ENCODE peak calls at places on chromosomes 11 and 22, in seven cellular contexts. E, O, R, U, T, S and W are unnamed samples.

GRCh38 chr11:47928426-47928825 is 51.9 kb upstream of the PTPRJ start:
- DNase-seq in E (no peak), O (no peak), R (no peak), S (no peak), T (no peak), U (no peak), W (no peak)

GRCh38 chr11:70655816-70656215 is 257.5 kb downstream of the CTTN start:
- DNase-seq in T (no peak), R (no peak), S (no peak), O (no peak), E (no peak), U (no peak), W (no peak)

GRCh38 chr22:26851125-26851524 is 193.7 kb downstream of the MIAT start:
- DNase-seq in E (no peak), U (no peak), S (no peak), R (no peak), O (no peak), T (no peak), W (no peak)

GRCh38 chr22:42281706-42282251 is 11.3 kb upstream of the TCF20 start:
- DNase-seq in E (no peak), T (no peak), R (no peak), O (no peak), U (no peak), S (no peak), W (no peak)

GRCh38 chr11:31802990-31803812 is 7.9 kb downstream of the PAX6 start:
- DNase-seq in O (no peak), R (no peak), T (no peak), E (no peak), U (peak), S (no peak), W (no peak)

GRCh38 chr22:41563051-41563711 is 2.4 kb downstream of the CSDC2 start:
- DNase-seq in U (no peak), S (no peak), E (no peak), R (no peak), O (peak), T (no peak), W (no peak)

GRCh38 chr11:17845431-17845881 is 110.9 kb downstream of the KCNC1 start:
- DNase-seq in T (no peak), E (no peak), U (no peak), S (no peak), O (peak), R (no peak), W (no peak)

GRCh38 chr11:111429066-111429506 is 50.0 kb upstream of the POU2AF1 start:
- DNase-seq in E (peak), S (no peak), T (no peak), O (no peak), R (peak), U (peak), W (no peak)

GRCh38 chr11:3808846-3809623 is 675 bp downstream of the PGAP2 start:
- DNase-seq in R (peak), O (no peak), E (no peak), U (peak), S (no peak), T (peak), W (peak)

GRCh38 chr22:48564995-48565394 is 1262.7 kb downstream of the BRD1 start:
- DNase-seq in R (no peak), E (no peak), S (no peak), O (no peak), T (no peak), U (no peak), W (no peak)

GRCh38 chr11:68659158-68659921 is 25.0 kb upstream of the GAL start:
- DNase-seq in S (peak), U (no peak), E (no peak), O (peak), T (no peak), R (no peak), W (peak)

GRCh38 chr11:22441831-22442230 is 103.7 kb downstream of the SLC17A6 start:
- DNase-seq in E (no peak), S (no peak), R (no peak), T (no peak), O (no peak), U (no peak), W (no peak)

GRCh38 chr11:83280256-83280655 is 5.9 kb downstream of the CCDC90B start:
- DNase-seq in U (no peak), T (no peak), R (no peak), O (no peak), E (no peak), S (no peak), W (no peak)

GRCh38 chr11:65922565-65922964 is 3.3 kb downstream of the DRAP1 start:
- DNase-seq in S (no peak), O (no peak), T (no peak), U (no peak), R (no peak), E (no peak), W (no peak)

GRCh38 chr11:106076421-106076922 is 675 bp downstream of the KBTBD3 start:
- DNase-seq in O (no peak), T (peak), R (no peak), E (no peak), U (no peak), S (peak), W (peak)

GRCh38 chr11:68351450-68352275 is 39.3 kb downstream of the LRP5 start:
- DNase-seq in R (no peak), T (no peak), U (no peak), S (no peak), E (no peak), O (no peak), W (no peak)

GRCh38 chr11:2097356-2097997 is 41.7 kb downstream of the IGF2 start:
- DNase-seq in R (no peak), O (no peak), S (no peak), T (no peak), E (no peak), U (no peak), W (no peak)

GRCh38 chr11:44443836-44444769 is 121.4 kb upstream of the CD82 start:
- DNase-seq in U (no peak), T (no peak), S (no peak), O (no peak), E (no peak), R (no peak), W (no peak)

GRCh38 chr22:30054067-30054763 is 26.0 kb upstream of the HORMAD2 start:
- DNase-seq in R (no peak), E (no peak), S (no peak), T (no peak), U (no peak), O (no peak), W (no peak)

GRCh38 chr11:119320593-119321524 is 3.9 kb upstream of the MCAM start:
- DNase-seq in S (peak), O (no peak), R (peak), U (peak), T (peak), E (peak), W (no peak)

GRCh38 chr22:36356708-36357694 is 30.8 kb downstream of the MYH9 start:
- DNase-seq in T (no peak), U (no peak), S (no peak), E (no peak), R (peak), O (no peak), W (no peak)

GRCh38 chr11:100730266-100730665 is 43.2 kb downstream of the ARHGAP42 start:
- DNase-seq in T (no peak), E (no peak), O (no peak), S (no peak), R (no peak), U (no peak), W (no peak)

GRCh38 chr11:118691926-118692830 is 12.7 kb upstream of the TREH start:
- DNase-seq in E (no peak), T (peak), S (no peak), R (peak), U (peak), O (peak), W (no peak)

GRCh38 chr22:49372111-49372529 is 455.6 kb downstream of the BRD1 start:
- DNase-seq in U (no peak), E (peak), S (no peak), R (no peak), T (no peak), O (no peak), W (no peak)

GRCh38 chr11:106990322-106990721 is 28.0 kb downstream of the GUCY1A2 start:
- DNase-seq in S (no peak), E (no peak), O (no peak), T (no peak), R (no peak), U (no peak), W (no peak)